ENCODE peak calls at places on chromosomes 4 and X, in six cellular contexts. W is A549, Z is fibroblast of lung, E is mesenchymal stem cell, K is hepatocyte, Y is GM23248. P is an unnamed sample.

GRCh38 chr4:86250006-86250405 is 109.8 kb downstream of the MAPK10 start:
- DNase-seq in E (peak), Z (no peak), Y (peak), K (no peak), W (no peak), P (no peak)

GRCh38 chrX:55907968-55908607 is 190.5 kb downstream of the RRAGB start:
- DNase-seq in W (no peak), E (peak), K (peak), Y (peak), Z (peak), P (peak)

GRCh38 chrX:2928583-2929434 is at the start of gene ARSD:
- DNase-seq in Y (peak), K (peak), W (peak), E (peak), Z (peak), P (peak)

GRCh38 chrX:137051978-137052640 is 18.3 kb upstream of the GPR101 start:
- DNase-seq in K (peak), W (peak), Z (peak), E (peak), Y (peak), P (peak)

GRCh38 chr4:55378617-55379467 is 16.9 kb upstream of the TMEM165 start:
- DNase-seq in Y (no peak), E (no peak), K (no peak), Z (no peak), W (no peak), P (no peak)

GRCh38 chrX:41730101-41730500 is 6.1 kb downstream of the GPR82 start:
- DNase-seq in Z (peak), W (no peak), Y (peak), E (peak), K (no peak), P (no peak)

GRCh38 chr4:178275671-178276360 is 833.6 kb upstream of the AGA start:
- DNase-seq in E (no peak), Z (no peak), Y (no peak), W (no peak), K (no peak), P (no peak)

GRCh38 chr4:37864786-37865185 is 26.1 kb upstream of the TBC1D1 start:
- DNase-seq in Y (no peak), Z (no peak), K (no peak), W (no peak), E (no peak), P (no peak)

GRCh38 chrX:135530097-135530496 is 9.6 kb downstream of the INTS6L start:
- DNase-seq in Y (no peak), W (no peak), K (no peak), Z (no peak), E (no peak), P (peak)

GRCh38 chr4:137180349-137180748 is 351.9 kb downstream of the PCDH18 start:
- DNase-seq in W (no peak), Z (no peak), K (no peak), Y (no peak), E (no peak), P (no peak)

GRCh38 chr4:617644-618330 is 7.6 kb upstream of the PDE6B start:
- DNase-seq in W (no peak), K (peak), Y (no peak), Z (no peak), E (no peak), P (peak)

GRCh38 chr4:116668190-116668589 is 417.2 kb downstream of the TRAM1L1 start:
- DNase-seq in K (no peak), Z (no peak), E (no peak), W (no peak), Y (no peak), P (no peak)

GRCh38 chr4:155849042-155849441 is 17.0 kb downstream of the ASIC5 start:
- DNase-seq in E (no peak), K (no peak), W (no peak), Z (no peak), Y (no peak), P (no peak)

GRCh38 chr4:3473251-3473942 is 10.3 kb downstream of the DOK7 start:
- DNase-seq in Z (no peak), K (no peak), Y (no peak), W (no peak), E (no peak), P (peak)

GRCh38 chrX:112687189-112687691 is 7.5 kb upstream of the LHFPL1 start:
- DNase-seq in Y (peak), Z (peak), E (peak), W (no peak), K (no peak), P (no peak)

GRCh38 chrX:275967-276587 is 5.1 kb upstream of the PLCXD1 start:
- DNase-seq in Z (peak), E (peak), Y (peak), K (peak), W (peak), P (peak)

GRCh38 chr4:126441173-126441810 is 1126.5 kb downstream of the FAT4 start:
- DNase-seq in Y (peak), W (no peak), Z (no peak), E (peak), K (no peak), P (no peak)

GRCh38 chrX:110795645-110796510 is at the start of gene CHRDL1:
- DNase-seq in K (peak), E (peak), Z (peak), W (peak), Y (peak), P (peak)

GRCh38 chr4:84379881-84380618 is 119.0 kb downstream of the NKX6-1 start:
- DNase-seq in K (no peak), Y (peak), W (peak), E (no peak), Z (peak), P (peak)

GRCh38 chrX:95762716-95763115 is 921.9 kb upstream of the DIAPH2 start:
- DNase-seq in Z (no peak), Y (no peak), K (peak), W (no peak), E (no peak), P (no peak)

GRCh38 chr4:3361406-3361805 is 68.6 kb downstream of the RGS12 start:
- DNase-seq in Y (no peak), E (no peak), W (no peak), K (no peak), Z (no peak), P (no peak)

GRCh38 chr4:7747556-7747955 is 192.1 kb downstream of the AFAP1 start:
- DNase-seq in Y (no peak), E (no peak), Z (no peak), W (no peak), K (no peak), P (no peak)

DNA sequence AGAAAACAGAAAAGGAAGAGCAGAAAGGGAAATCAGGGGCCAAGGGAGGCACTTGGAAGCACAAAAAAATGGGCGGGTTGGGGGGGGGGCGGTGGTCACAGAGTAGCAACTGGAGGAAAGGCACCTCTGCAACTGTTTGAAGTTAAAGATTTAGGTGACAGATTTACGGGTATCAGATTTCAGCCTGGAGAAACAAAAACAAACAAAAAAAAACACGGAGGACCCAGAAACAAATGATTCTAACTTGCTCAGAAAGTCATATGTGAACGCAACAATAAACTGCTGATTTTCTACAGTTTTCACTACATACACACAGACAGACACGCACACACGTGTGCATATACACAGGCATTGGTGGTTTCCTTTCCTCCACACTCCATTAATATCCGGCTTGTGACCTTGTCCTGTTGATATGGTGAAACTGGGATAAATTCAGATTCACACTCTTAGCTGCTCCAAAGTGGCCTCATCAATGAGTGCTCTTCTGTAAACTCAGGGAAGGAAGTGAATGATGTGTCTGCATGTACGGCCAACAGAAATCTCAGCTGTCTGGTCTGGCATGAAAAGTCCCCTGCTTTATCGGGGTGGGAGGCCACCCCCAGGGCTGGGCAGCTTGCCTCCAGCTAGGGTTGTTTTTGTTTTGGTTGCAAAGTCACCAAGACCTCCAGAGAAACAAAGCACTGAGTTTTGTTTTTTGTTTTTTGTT is 54.3 kb downstream of the CHST7 start:
- DNase-seq in Z (peak), E (peak), W (no peak), Y (peak), K (no peak), P (no peak)
- H3K4me2 ChIP-seq in Z (no peak), E (no peak), W (no peak), Y (peak), K (no peak), P (no peak)

GRCh38 chr4:138835833-138836521 is 179.6 kb upstream of the NOCT start:
- DNase-seq in Y (peak), W (no peak), K (peak), E (no peak), Z (peak), P (no peak)

GRCh38 chr4:138834029-138834428 is 181.6 kb upstream of the NOCT start:
- DNase-seq in E (peak), K (no peak), Y (no peak), W (no peak), Z (no peak), P (no peak)

GRCh38 chr4:138831943-138832342 is 183.6 kb upstream of the NOCT start:
- DNase-seq in Y (no peak), W (no peak), K (no peak), Z (no peak), E (no peak), P (no peak)

GRCh38 chr4:138828926-138829325 is 186.7 kb upstream of the NOCT start:
- DNase-seq in W (no peak), K (no peak), E (no peak), Z (no peak), Y (no peak), P (no peak)

GRCh38 chr4:138832563-138832962 is 183.0 kb upstream of the NOCT start:
- DNase-seq in E (no peak), Y (no peak), K (no peak), W (no peak), Z (no peak), P (no peak)
- H3K4me2 ChIP-seq in E (no peak), Y (no peak), K (no peak), W (no peak), Z (no peak), P (no peak)

GRCh38 chrX:24494544-24495113 is 29.5 kb downstream of the PDK3 start:
- DNase-seq in E (peak), Z (peak), K (peak), W (peak), Y (peak), P (peak)

GRCh38 chrX:24487576-24487975 is 22.5 kb downstream of the PDK3 start:
- DNase-seq in Y (no peak), K (no peak), Z (no peak), W (no peak), E (no peak), P (no peak)

GRCh38 chrX:24495700-24496099 is 30.6 kb downstream of the PDK3 start:
- DNase-seq in K (no peak), W (no peak), Z (no peak), E (no peak), Y (no peak), P (no peak)

GRCh38 chrX:24493740-24494543 is 28.9 kb downstream of the PDK3 start:
- DNase-seq in W (no peak), E (no peak), Y (no peak), K (peak), Z (no peak), P (no peak)

DNA sequence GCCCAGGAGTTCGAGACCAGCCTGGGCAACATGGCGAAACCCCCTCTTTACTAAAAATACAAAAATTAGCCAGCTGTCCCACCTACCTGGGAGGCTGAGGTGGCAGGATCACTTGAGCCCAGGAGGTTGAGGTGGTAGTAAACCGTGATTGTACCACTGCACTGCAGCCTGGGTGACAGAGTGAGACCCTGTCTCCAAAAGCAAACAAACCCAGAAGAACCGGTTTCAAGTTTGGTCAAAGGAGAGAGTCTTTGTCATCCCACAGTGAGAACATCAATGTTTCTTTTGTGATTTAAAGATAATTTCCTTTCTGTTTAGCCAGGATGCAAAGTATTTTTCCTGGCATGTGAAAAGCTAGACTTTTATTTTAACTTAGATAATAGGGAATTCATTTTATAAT is 26.7 kb downstream of the PDK3 start:
- DNase-seq in Y (no peak), E (no peak), Z (no peak), K (no peak), W (no peak), P (no peak)
- H3K4me2 ChIP-seq in Y (no peak), E (no peak), Z (no peak), K (no peak), W (no peak), P (no peak)

GRCh38 chr4:186368291-186368690 is 102.3 kb downstream of the F11 start:
- DNase-seq in W (no peak), Y (no peak), E (no peak), Z (no peak), K (no peak), P (no peak)

GRCh38 chr4:186360551-186360950 is 94.6 kb downstream of the F11 start:
- DNase-seq in Z (no peak), Y (no peak), E (no peak), K (no peak), W (no peak), P (no peak)

GRCh38 chr4:186366326-186366725 is 100.3 kb downstream of the F11 start:
- DNase-seq in E (no peak), W (no peak), K (no peak), Y (no peak), Z (no peak), P (no peak)
- H3K4me2 ChIP-seq in E (no peak), W (no peak), K (no peak), Y (no peak), Z (no peak), P (no peak)

GRCh38 chr4:20276848-20277247 is 25.1 kb downstream of the SLIT2 start:
- DNase-seq in E (no peak), K (no peak), Y (no peak), W (no peak), Z (no peak), P (no peak)

GRCh38 chr4:20273793-20274192 is 22.1 kb downstream of the SLIT2 start:
- DNase-seq in Y (no peak), W (no peak), E (no peak), Z (no peak), K (no peak), P (no peak)

GRCh38 chr4:20268028-20268427 is 16.3 kb downstream of the SLIT2 start:
- DNase-seq in W (no peak), Z (no peak), Y (no peak), E (no peak), K (no peak), P (no peak)

GRCh38 chr4:20271954-20272353 is 20.2 kb downstream of the SLIT2 start:
- DNase-seq in K (no peak), Z (peak), Y (no peak), E (no peak), W (no peak), P (no peak)

DNA sequence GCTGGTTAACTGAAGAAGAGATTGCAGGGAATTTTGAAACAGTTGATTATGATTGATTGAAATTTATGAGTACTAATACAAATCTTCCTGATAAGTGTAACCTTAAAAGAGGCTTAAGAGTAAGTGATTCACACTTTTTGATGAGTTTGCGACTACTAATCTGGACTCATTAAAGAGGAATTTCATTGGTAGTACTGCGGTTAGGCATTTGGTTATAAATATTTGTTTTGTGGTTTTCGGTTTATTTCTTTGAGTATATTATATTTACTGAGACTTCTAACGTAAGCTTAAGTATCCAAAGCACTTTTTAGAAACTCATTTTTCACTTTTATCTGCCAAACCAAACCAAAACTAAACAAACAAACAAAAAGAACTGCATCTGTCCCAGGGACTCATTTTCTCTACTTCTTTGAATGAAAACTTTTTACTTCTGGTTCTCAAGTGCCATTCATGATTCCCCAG is 20.7 kb downstream of the SLIT2 start:
- DNase-seq in Y (peak), Z (peak), E (peak), W (no peak), K (no peak), P (no peak)
- H3K4me2 ChIP-seq in Y (peak), Z (no peak), E (no peak), W (no peak), K (peak), P (peak)

DNA sequence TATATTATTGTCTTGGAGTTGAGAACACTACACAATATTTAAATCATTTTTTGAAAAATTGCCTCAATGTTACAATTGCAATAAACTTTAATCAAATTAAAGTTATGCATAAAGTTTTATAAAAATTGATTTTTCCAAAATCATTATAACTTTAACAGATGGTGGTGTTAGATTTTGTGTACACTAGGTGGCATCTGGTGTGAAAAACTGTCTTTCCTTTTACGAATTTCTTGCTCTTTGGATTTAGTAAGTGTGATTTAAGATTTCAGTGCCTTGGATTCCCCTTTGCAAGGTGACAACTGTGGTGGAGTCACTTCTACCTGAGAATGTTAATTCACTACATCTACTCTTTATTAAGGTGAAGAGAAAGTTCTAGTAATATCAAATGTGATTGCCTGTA is 91.6 kb downstream of the AREG start:
- DNase-seq in Z (peak), K (no peak), E (no peak), Y (peak), W (no peak), P (no peak)
- H3K4me2 ChIP-seq in Z (no peak), K (no peak), E (no peak), Y (peak), W (peak), P (no peak)

P was measured in osteoblast.